ENCODE peak calls at places on chromosome 9, in four cellular contexts. V, X, B and I are unnamed samples.

GRCh38 chr9:76581752-76582151 is 122.8 kb downstream of the GCNT1 start:
- DNase-seq in V (no peak), X (no peak), B (no peak), I (no peak)

GRCh38 chr9:69919461-69920061 is 98.9 kb downstream of the CFAP95 start:
- DNase-seq in V (peak), X (peak), B (peak), I (no peak)

GRCh38 chr9:103361906-103362305 is 366.8 kb downstream of the CYLC2 start:
- DNase-seq in V (no peak), X (no peak), B (no peak), I (no peak)

GRCh38 chr9:12708562-12709298 is 15.5 kb downstream of the TYRP1 start:
- DNase-seq in V (peak), X (no peak), B (peak), I (peak)

GRCh38 chr9:124222918-124223720 is 34.6 kb upstream of the NEK6 start:
- DNase-seq in V (peak), X (no peak), B (peak), I (no peak)

GRCh38 chr9:110069326-110070248 is 138.4 kb downstream of the C9orf152 start:
- DNase-seq in V (peak), X (no peak), B (peak), I (no peak)

GRCh38 chr9:123338710-123339665 is 17.0 kb upstream of the CRB2 start:
- DNase-seq in V (no peak), X (peak), B (no peak), I (no peak)

GRCh38 chr9:72983056-72983455 is 30.2 kb upstream of the ALDH1A1 start:
- DNase-seq in V (no peak), X (no peak), B (no peak), I (no peak)

GRCh38 chr9:37104183-37104889 is 16.0 kb upstream of the ZCCHC7 start:
- DNase-seq in V (peak), X (peak), B (peak), I (peak)

GRCh38 chr9:135959814-135960213 is 1.4 kb downstream of the UBAC1 start:
- DNase-seq in V (peak), X (no peak), B (peak), I (no peak)
- H3K4me3 ChIP-seq in V (peak), X (peak), B (peak), I (peak)

GRCh38 chr9:20191239-20191840 is 402.5 kb upstream of the SLC24A2 start:
- DNase-seq in V (no peak), X (no peak), B (peak), I (no peak)
- TF ChIP-seq CTCF in V (peak), X (no peak), B (peak), I (peak)

GRCh38 chr9:136849960-136850865 is 1.0 kb downstream of the PHPT1 start:
- DNase-seq in V (no peak), X (no peak), B (no peak), I (no peak)
- H3K4me3 ChIP-seq in V (peak), X (peak), B (peak), I (peak)

DNA sequence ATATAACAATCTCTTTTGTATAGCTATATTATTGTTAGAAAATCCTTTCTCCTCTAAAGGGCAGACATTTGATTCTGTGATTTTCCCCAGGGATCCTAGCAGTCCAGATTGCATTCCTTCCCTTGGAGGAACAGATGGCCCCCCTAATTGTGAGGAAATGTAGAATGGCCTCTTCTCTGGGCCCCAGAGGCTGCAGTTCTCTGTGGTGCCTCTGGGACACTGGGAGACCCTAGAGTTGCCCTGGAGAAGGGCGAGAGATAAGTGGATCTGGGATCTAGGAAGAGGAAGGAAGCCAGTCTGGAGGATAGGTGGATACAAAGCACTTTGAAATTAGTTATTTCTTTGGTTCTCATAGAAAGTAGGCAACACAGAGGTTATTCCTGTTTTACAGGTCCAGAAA is 1.9 kb upstream of the HINT2 start:
- DNase-seq in V (no peak), X (no peak), B (peak), I (no peak)
- TF ChIP-seq CTCF in V (peak), X (peak), B (no peak), I (peak)

GRCh38 chr9:95095619-95096355 is 221.7 kb downstream of the FANCC start:
- DNase-seq in V (no peak), X (no peak), B (no peak), I (no peak)
- H3K4me3 ChIP-seq in V (no peak), X (no peak), B (no peak), I (no peak)

GRCh38 chr9:100167912-100168775 is 69.1 kb downstream of the INVS start:
- DNase-seq in V (peak), X (no peak), B (no peak), I (no peak)
- TF ChIP-seq CTCF in V (peak), X (no peak), B (no peak), I (peak)

GRCh38 chr9:137031904-137032639 is at the start of gene FUT7:
- DNase-seq in V (no peak), X (no peak), B (no peak), I (no peak)
- H3K4me3 ChIP-seq in V (no peak), X (no peak), B (no peak), I (no peak)